ENCODE peak calls at places on chromosome 2, in ten cellular contexts. X, H, M, O, F, R, S, I, K and P are unnamed samples. For H3K27me3 and H3K4me1, the result is how much of the 10 kb centered on the place peaks cover.

GRCh38 chr2:99984781-99985525 is 157.4 kb downstream of the AFF3 start:
- DNase-seq in X (no peak), H (no peak), M (peak), O (peak), F (no peak), R (peak), S (no peak), I (peak), K (no peak), P (no peak)

GRCh38 chr2:70420005-70420580 is 118.2 kb upstream of the FAM136A start:
- DNase-seq in X (no peak), H (no peak), M (no peak), O (no peak), F (no peak), R (peak), S (no peak), I (no peak), K (no peak), P (no peak)

GRCh38 chr2:234978466-234979203 is 26.8 kb downstream of the SH3BP4 start:
- DNase-seq in X (no peak), H (no peak), M (peak), O (peak), F (no peak), R (no peak), S (peak), I (peak), K (no peak), P (peak)

GRCh38 chr2:112154246-112155110 is 16.3 kb downstream of the FBLN7 start:
- DNase-seq in X (peak), H (no peak), M (no peak), O (no peak), F (no peak), R (no peak), S (no peak), I (no peak), K (peak), P (no peak)

GRCh38 chr2:111100765-111101162 is 19.9 kb upstream of the BCL2L11 start:
- DNase-seq in X (no peak), H (no peak), M (no peak), O (no peak), F (no peak), R (no peak), S (no peak), I (no peak), K (no peak), P (no peak)

GRCh38 chr2:60354713-60355112 is 198.7 kb downstream of the BCL11A start:
- DNase-seq in X (no peak), H (no peak), M (no peak), O (no peak), F (no peak), R (no peak), S (no peak), I (no peak), K (no peak), P (no peak)

GRCh38 chr2:104744537-104744936 is 109.4 kb upstream of the POU3F3 start:
- DNase-seq in X (no peak), H (no peak), M (no peak), O (no peak), F (no peak), R (no peak), S (no peak), I (no peak), K (no peak), P (no peak)

GRCh38 chr2:74008761-74009395 is 24.2 kb downstream of the TET3 start:
- DNase-seq in X (no peak), H (no peak), M (peak), O (no peak), F (no peak), R (peak), S (no peak), I (no peak), K (no peak), P (no peak)

GRCh38 chr2:6723865-6724571 is 141.7 kb downstream of the CMPK2 start:
- DNase-seq in X (no peak), H (no peak), M (no peak), O (no peak), F (no peak), R (no peak), S (no peak), I (no peak), K (no peak), P (no peak)

GRCh38 chr2:186129767-186130581 is 356.1 kb upstream of the ZC3H15 start:
- DNase-seq in X (no peak), H (no peak), M (peak), O (peak), F (no peak), R (no peak), S (no peak), I (peak), K (no peak), P (no peak)

GRCh38 chr2:241007880-241008710 is 9.7 kb downstream of the SNED1 start:
- DNase-seq in X (no peak), H (no peak), M (no peak), O (no peak), F (no peak), R (no peak), S (no peak), I (no peak), K (peak), P (no peak)

GRCh38 chr2:231181848-231182247 is 16.6 kb upstream of the ARMC9 start:
- DNase-seq in X (peak), H (peak), M (peak), O (peak), F (peak), R (no peak), S (no peak), I (peak), K (peak), P (peak)

GRCh38 chr2:136116111-136116812 is 1.7 kb downstream of the CXCR4 start:
- DNase-seq in X (peak), H (peak), M (peak), O (no peak), F (peak), R (peak), S (no peak), I (no peak), K (peak), P (peak)

GRCh38 chr2:182715121-182715895 is 749 bp upstream of the DNAJC10 start:
- DNase-seq in X (no peak), H (no peak), M (peak), O (peak), F (no peak), R (no peak), S (no peak), I (peak), K (no peak), P (no peak)

GRCh38 chr2:150480971-150481830 is 6.3 kb downstream of the RND3 start:
- DNase-seq in X (no peak), H (no peak), M (no peak), O (no peak), F (no peak), R (no peak), S (no peak), I (peak), K (no peak), P (no peak)

GRCh38 chr2:236972491-236973379 is 113.0 kb upstream of the COPS8 start:
- DNase-seq in X (no peak), H (peak), M (peak), O (peak), F (no peak), R (peak), S (peak), I (peak), K (no peak), P (peak)

GRCh38 chr2:18049325-18049724 is 170.9 kb downstream of the KCNS3 start:
- DNase-seq in X (no peak), H (no peak), M (no peak), O (no peak), F (no peak), R (no peak), S (no peak), I (no peak), K (no peak), P (no peak)

GRCh38 chr2:25960920-25961319 is 21.4 kb downstream of the KIF3C start:
- DNase-seq in X (no peak), H (no peak), M (peak), O (peak), F (peak), R (no peak), S (no peak), I (peak), K (no peak), P (no peak)

GRCh38 chr2:66233981-66234380 is 200.9 kb upstream of the MEIS1 start:
- DNase-seq in X (no peak), H (no peak), M (no peak), O (no peak), F (no peak), R (no peak), S (no peak), I (no peak), K (no peak), P (no peak)

GRCh38 chr2:146004470-146004869 is 1484.6 kb upstream of the ZEB2 start:
- DNase-seq in X (no peak), H (no peak), M (peak), O (peak), F (no peak), R (no peak), S (no peak), I (peak), K (no peak), P (no peak)

GRCh38 chr2:177195194-177195593 is 17.4 kb upstream of the HNRNPA3 start:
- DNase-seq in X (no peak), H (no peak), M (no peak), O (no peak), F (no peak), R (no peak), S (no peak), I (no peak), K (no peak), P (no peak)

GRCh38 chr2:102442967-102443828 is 20.2 kb downstream of the IL18RAP start:
- DNase-seq in X (no peak), H (no peak), M (peak), O (peak), F (no peak), R (peak), S (peak), I (peak), K (no peak), P (peak)

GRCh38 chr2:55029098-55029497 is 21.2 kb downstream of the RTN4 start:
- DNase-seq in X (no peak), H (no peak), M (no peak), O (no peak), F (no peak), R (no peak), S (no peak), I (no peak), K (no peak), P (no peak)

GRCh38 chr2:130785466-130786055 is 30.2 kb downstream of the AMER3 start:
- DNase-seq in X (no peak), H (no peak), M (no peak), O (no peak), F (no peak), R (no peak), S (no peak), I (no peak), K (no peak), P (no peak)

GRCh38 chr2:97988722-97989121 is 7.0 kb downstream of the TMEM131 start:
- DNase-seq in X (no peak), H (no peak), M (peak), O (peak), F (no peak), R (no peak), S (no peak), I (no peak), K (no peak), P (no peak)

GRCh38 chr2:196315388-196316049 is 144.1 kb upstream of the STK17B start:
- DNase-seq in X (no peak), H (no peak), M (peak), O (peak), F (no peak), R (no peak), S (no peak), I (peak), K (no peak), P (no peak)

GRCh38 chr2:56199492-56199891 is 15.7 kb downstream of the CCDC85A start:
- DNase-seq in X (no peak), H (no peak), M (no peak), O (peak), F (no peak), R (no peak), S (no peak), I (peak), K (no peak), P (no peak)

GRCh38 chr2:235861383-235861782 is 306.8 kb downstream of the GBX2 start:
- DNase-seq in X (no peak), H (no peak), M (no peak), O (no peak), F (no peak), R (no peak), S (no peak), I (no peak), K (no peak), P (no peak)

GRCh38 chr2:14634223-14634884 is 1.8 kb downstream of the LRATD1 start:
- DNase-seq in X (peak), H (peak), M (peak), O (peak), F (peak), R (peak), S (peak), I (peak), K (peak), P (peak)

GRCh38 chr2:181070119-181070833 is 89.9 kb downstream of the UBE2E3 start:
- DNase-seq in X (no peak), H (no peak), M (peak), O (peak), F (no peak), R (no peak), S (peak), I (peak), K (no peak), P (no peak)

GRCh38 chr2:4445821-4446220 is 742.4 kb downstream of the DCDC2C start:
- DNase-seq in X (no peak), H (no peak), M (no peak), O (no peak), F (no peak), R (no peak), S (no peak), I (no peak), K (no peak), P (no peak)

DNA sequence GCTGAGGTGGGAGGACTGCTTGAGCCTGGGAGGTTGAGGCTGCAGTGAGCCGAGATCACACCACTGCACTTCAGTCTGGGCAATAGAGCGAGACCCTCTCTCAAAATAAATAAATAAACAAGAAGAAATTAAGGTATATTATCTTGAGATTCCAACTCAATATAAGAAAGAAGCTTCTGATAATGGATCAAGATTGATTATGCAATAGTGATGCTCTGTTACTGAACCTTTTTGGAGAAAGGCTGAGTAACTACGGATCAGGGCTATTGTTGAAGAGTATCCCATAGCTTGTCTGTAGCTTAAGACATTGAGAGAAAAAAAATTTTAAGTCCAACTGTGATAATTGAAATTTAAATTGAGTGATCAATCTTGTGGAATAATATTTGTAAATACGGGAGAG is 17.7 kb downstream of the GULP1 start:
- DNase-seq in X (no peak), H (no peak), M (no peak), O (no peak), F (no peak), R (no peak), S (no peak), I (no peak), K (no peak), P (no peak)
- TF ChIP-seq CTCF in X (no peak), H (no peak), M (no peak), O (no peak), F (no peak), R (no peak), S (no peak), I (no peak), K (no peak), P (no peak)

GRCh38 chr2:199471443-199472057 is 13.8 kb upstream of the SATB2 start:
- DNase-seq in X (no peak), H (peak), M (peak), O (peak), F (no peak), R (peak), S (peak), I (peak), K (no peak), P (peak)
- H3K27me3 ChIP-seq in X (under half), H (half or more), M (half or more), O (half or more), F (half or more), R (half or more), S (under half), I (half or more), K (under half), P (half or more)

GRCh38 chr2:47735046-47735445 is 47.9 kb upstream of the MSH6 start:
- DNase-seq in X (no peak), H (no peak), M (peak), O (no peak), F (no peak), R (no peak), S (no peak), I (no peak), K (no peak), P (no peak)

GRCh38 chr2:47738331-47738730 is 44.6 kb upstream of the MSH6 start:
- DNase-seq in X (no peak), H (no peak), M (no peak), O (no peak), F (no peak), R (no peak), S (no peak), I (no peak), K (no peak), P (no peak)

GRCh38 chr2:47737191-47737975 is 45.6 kb upstream of the MSH6 start:
- DNase-seq in X (no peak), H (no peak), M (peak), O (no peak), F (no peak), R (no peak), S (no peak), I (no peak), K (no peak), P (no peak)

GRCh38 chr2:47735912-47736311 is 47.0 kb upstream of the MSH6 start:
- DNase-seq in X (no peak), H (no peak), M (no peak), O (no peak), F (no peak), R (no peak), S (no peak), I (no peak), K (no peak), P (no peak)

DNA sequence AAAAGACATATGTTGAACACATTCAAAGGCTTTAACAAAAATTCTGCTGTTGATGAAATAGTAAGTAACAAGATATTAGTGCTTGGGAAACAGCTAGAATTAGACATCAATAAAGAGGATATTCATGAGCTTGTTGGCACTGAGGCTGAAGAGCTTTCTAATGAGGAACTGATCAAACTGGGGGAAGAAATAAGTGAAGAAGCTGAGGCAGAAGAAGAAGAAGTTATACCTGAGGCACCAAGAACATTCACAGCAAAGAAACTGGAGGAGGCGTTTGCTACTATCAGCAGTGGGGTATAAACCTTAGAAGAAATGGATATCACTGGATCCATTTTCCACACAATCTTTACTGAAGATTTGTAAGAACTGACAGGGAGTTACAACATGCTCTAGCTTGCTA is 47.5 kb upstream of the MSH6 start:
- DNase-seq in X (no peak), H (no peak), M (no peak), O (no peak), F (no peak), R (no peak), S (no peak), I (no peak), K (no peak), P (no peak)
- H3K4me1 ChIP-seq in X (under half), H (under half), M (under half), O (under half), F (under half), R (under half), S (under half), I (under half), K (under half), P (under half)

GRCh38 chr2:171143670-171144062 is 17.0 kb downstream of the TLK1 start:
- DNase-seq in X (no peak), H (no peak), M (no peak), O (no peak), F (no peak), R (no peak), S (no peak), I (no peak), K (no peak), P (no peak)
- TF ChIP-seq CTCF in X (no peak), H (no peak), M (no peak), O (no peak), F (no peak), R (no peak), S (no peak), I (no peak), K (no peak), P (no peak)

GRCh38 chr2:108937367-108938017 is 51.5 kb downstream of the EDAR start:
- DNase-seq in X (no peak), H (no peak), M (no peak), O (no peak), F (no peak), R (no peak), S (no peak), I (no peak), K (no peak), P (no peak)
- H3K27me3 ChIP-seq in X (under half), H (under half), M (under half), O (under half), F (under half), R (half or more), S (under half), I (half or more), K (under half), P (under half)

GRCh38 chr2:23375448-23375847 is 9.5 kb upstream of the KLHL29 start:
- DNase-seq in X (no peak), H (no peak), M (peak), O (peak), F (no peak), R (peak), S (no peak), I (peak), K (no peak), P (no peak)
- H3K4me1 ChIP-seq in X (under half), H (under half), M (under half), O (under half), F (under half), R (under half), S (under half), I (under half), K (under half), P (under half)

DNA sequence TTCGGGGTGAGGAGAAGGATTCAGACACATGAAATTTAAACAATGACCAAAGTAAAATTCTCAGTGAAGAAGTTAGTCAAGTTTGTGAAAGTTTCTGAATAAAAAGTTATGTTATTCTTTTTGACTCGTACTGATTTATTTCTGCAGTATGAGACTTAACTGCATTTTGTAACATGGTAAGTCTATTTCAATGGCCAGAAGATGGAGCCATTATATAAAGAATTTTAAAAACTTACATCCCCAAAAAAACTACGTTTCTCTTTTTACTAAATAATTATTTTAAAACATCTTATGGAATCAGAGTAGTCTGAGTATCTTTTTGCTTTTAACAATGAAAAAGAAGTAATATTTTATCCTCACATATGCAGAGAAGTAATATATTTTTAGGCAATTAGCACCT is 51.4 kb upstream of the SCN1A start:
- DNase-seq in X (no peak), H (no peak), M (peak), O (no peak), F (no peak), R (no peak), S (no peak), I (peak), K (no peak), P (no peak)
- TF ChIP-seq CTCF in X (no peak), H (no peak), M (peak), O (peak), F (no peak), R (peak), S (peak), I (peak), K (no peak), P (no peak)

DNA sequence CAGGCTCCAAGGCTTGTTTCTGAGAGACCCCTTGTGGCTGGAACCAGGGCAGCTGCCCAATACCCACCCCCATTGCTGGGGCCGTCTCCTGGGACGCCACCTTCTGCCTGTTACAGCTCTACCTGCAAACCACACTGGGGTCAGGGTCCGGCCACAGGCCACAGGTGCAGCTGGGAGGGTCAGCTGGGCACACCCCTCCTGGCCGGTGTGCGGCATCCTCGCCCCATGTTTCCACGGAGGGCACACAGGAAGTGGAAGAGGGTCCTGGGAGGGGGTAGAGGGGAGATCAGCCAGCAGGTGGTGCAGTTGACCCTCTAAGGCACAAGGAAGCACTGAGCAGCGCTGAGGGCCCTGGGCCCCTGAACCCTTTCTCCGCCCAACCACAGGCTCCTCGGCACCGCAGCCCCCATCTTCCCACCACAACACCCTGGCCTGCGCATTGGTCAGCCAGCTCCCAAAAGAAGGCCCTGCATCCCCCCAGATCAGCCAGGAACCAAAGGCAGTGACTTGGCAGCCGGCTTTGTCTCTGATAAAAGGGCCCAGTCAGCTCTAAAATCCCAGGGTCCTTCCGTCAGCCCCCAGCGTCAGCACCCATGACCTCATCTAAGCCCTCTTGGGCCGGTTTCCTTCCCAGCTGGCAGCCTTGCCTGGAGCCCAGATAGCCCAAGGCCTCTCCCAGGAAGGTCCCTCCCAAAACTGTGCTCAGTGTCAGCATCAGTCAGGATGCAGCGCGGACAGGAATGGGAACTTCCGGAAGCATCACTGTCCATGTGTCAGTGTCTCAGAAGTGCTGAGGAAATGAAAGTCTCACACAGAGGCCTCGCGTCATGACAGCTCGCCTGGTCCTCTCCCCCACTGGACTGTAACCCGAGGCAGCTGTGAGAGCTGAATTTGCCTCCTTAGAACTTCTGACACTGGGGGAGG is 1.7 kb downstream of the ERFE start:
- DNase-seq in X (peak), H (peak), M (peak), O (no peak), F (peak), R (peak), S (no peak), I (peak), K (peak), P (no peak)
- H3K27me3 ChIP-seq in X (under half), H (under half), M (half or more), O (under half), F (half or more), R (half or more), S (under half), I (under half), K (under half), P (half or more)